ENCODE peak calls at places on chromosomes 5 and 9, in four cellular contexts. K, A, W and H are unnamed samples. For H3K4me1, the result is how much of the 10 kb centered on the place peaks cover.

GRCh38 chr5:54990751-54991349 is 5.5 kb upstream of the ESM1 start:
- DNase-seq in K (no peak), A (no peak), W (no peak), H (no peak)

GRCh38 chr5:109748545-109748944 is 58.8 kb downstream of the MAN2A1 start:
- DNase-seq in K (no peak), A (no peak), W (no peak), H (no peak)

GRCh38 chr5:149853019-149853648 is 91.5 kb downstream of the PDE6A start:
- DNase-seq in K (peak), A (peak), W (peak), H (no peak)

GRCh38 chr9:111621895-111622480 is 9.1 kb upstream of the DNAJC25 start:
- DNase-seq in K (no peak), A (peak), W (peak), H (no peak)

GRCh38 chr5:96572864-96573512 is 89.2 kb upstream of the CAST start:
- DNase-seq in K (no peak), A (no peak), W (no peak), H (no peak)

GRCh38 chr9:109158656-109159055 is 8.4 kb downstream of the FRRS1L start:
- DNase-seq in K (no peak), A (no peak), W (no peak), H (no peak)

GRCh38 chr5:1488882-1489680 is 34.7 kb downstream of the LPCAT1 start:
- DNase-seq in K (no peak), A (no peak), W (no peak), H (no peak)

GRCh38 chr9:2729721-2730120 is 12.4 kb downstream of the KCNV2 start:
- DNase-seq in K (no peak), A (no peak), W (no peak), H (no peak)

GRCh38 chr9:70542339-70542931 is 128.0 kb upstream of the KLF9 start:
- DNase-seq in K (no peak), A (no peak), W (no peak), H (no peak)

GRCh38 chr9:70668751-70669150 is 254.3 kb upstream of the KLF9 start:
- DNase-seq in K (no peak), A (no peak), W (no peak), H (no peak)

GRCh38 chr5:7813007-7813406 is 37.9 kb downstream of the CFAP90 start:
- DNase-seq in K (no peak), A (no peak), W (no peak), H (no peak)
- H3K4me3 ChIP-seq in K (no peak), A (no peak), W (no peak), H (no peak)

GRCh38 chr5:135977375-135977928 is 22.7 kb upstream of the LECT2 start:
- DNase-seq in K (peak), A (peak), W (peak), H (peak)
- TF ChIP-seq CTCF in K (peak), A (peak), W (peak), H (peak)

GRCh38 chr5:56671571-56671970 is 143.8 kb upstream of the MAP3K1 start:
- DNase-seq in K (no peak), A (peak), W (no peak), H (no peak)

GRCh38 chr5:56670916-56671315 is 144.4 kb upstream of the MAP3K1 start:
- DNase-seq in K (no peak), A (no peak), W (no peak), H (no peak)

GRCh38 chr5:56676091-56676768 is 139.1 kb upstream of the MAP3K1 start:
- DNase-seq in K (no peak), A (no peak), W (no peak), H (no peak)

GRCh38 chr5:56669534-56670483 is 145.5 kb upstream of the MAP3K1 start:
- DNase-seq in K (no peak), A (peak), W (peak), H (no peak)

DNA sequence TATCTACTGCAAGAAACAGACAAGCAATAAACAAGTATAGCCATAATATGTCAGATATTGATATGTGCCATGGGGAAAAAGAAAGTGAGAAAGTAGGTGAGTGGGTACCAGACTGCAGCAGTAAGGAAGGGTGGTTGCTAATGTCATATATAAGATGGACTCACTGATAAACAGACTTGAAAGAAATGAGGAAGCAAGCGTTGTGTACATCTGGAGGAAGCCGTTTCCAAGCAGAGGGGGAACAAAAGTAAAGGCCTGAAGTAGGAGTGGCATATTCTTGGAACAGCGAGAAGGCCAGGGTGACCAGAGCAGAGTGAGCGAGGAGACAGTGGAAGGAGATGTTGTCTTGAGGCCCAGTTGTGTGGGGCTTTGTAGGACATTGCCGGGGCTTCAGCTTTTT is 142.2 kb upstream of the MAP3K1 start:
- DNase-seq in K (no peak), A (no peak), W (no peak), H (no peak)
- H3K4me1 ChIP-seq in K (under half), A (under half), W (under half), H (under half)

GRCh38 chr9:123338710-123339665 is 17.0 kb upstream of the CRB2 start:
- DNase-seq in K (no peak), A (no peak), W (peak), H (peak)
- H3K4me3 ChIP-seq in K (peak), A (no peak), W (no peak), H (peak)

GRCh38 chr5:131999991-132000490 is 11.4 kb downstream of the ACSL6 start:
- DNase-seq in K (no peak), A (no peak), W (no peak), H (no peak)
- TF ChIP-seq CTCF in K (no peak), A (no peak), W (no peak), H (no peak)